ENCODE peak calls at places on chromosomes 5 and 9, in eight cellular contexts. M is mesendoderm; F is GM23248; D is aorta; Y is CD8-positive, alpha-beta T cell; T is ovary; O is cardiac muscle cell; Q is RWPE1. X is an unnamed sample.
A peak's percentile ranks its signal among the peaks of the same experiment; 100 is the strongest.

GRCh38 chr5:179161901-179162300 is 101.7 kb downstream of the ZNF354C start:
- DNase-seq in M (no peak), F (no peak), D (peak; percentile 44), Y (no peak), T (no peak), O (no peak), Q (no peak), X (no peak)

GRCh38 chr5:93193756-93194155 is 387.3 kb downstream of the NR2F1-AS1 start:
- DNase-seq in M (no peak), F (no peak), D (no peak), Y (no peak), T (no peak), O (no peak), Q (peak; percentile 12), X (no peak)

GRCh38 chr5:90022711-90023053 is 386.9 kb downstream of the CETN3 start:
- DNase-seq in M (no peak), F (no peak), D (no peak), Y (no peak), T (no peak), O (no peak), Q (no peak), X (no peak)

GRCh38 chr9:110514861-110515260 is 64.7 kb downstream of the SVEP1 start:
- DNase-seq in M (no peak), F (no peak), D (no peak), Y (no peak), T (no peak), O (no peak), Q (no peak), X (no peak)

GRCh38 chr5:38115318-38115827 is 143.0 kb upstream of the EGFLAM start:
- DNase-seq in M (no peak), F (no peak), D (no peak), Y (no peak), T (no peak), O (no peak), Q (no peak), X (no peak)

GRCh38 chr9:2424564-2425153 is 196.9 kb upstream of the VLDLR start:
- DNase-seq in M (no peak), F (peak; percentile 16), D (no peak), Y (no peak), T (peak; percentile 87), O (peak; percentile 48), Q (no peak), X (no peak)

GRCh38 chr9:3989915-3990314 is 310.0 kb downstream of the GLIS3 start:
- DNase-seq in M (no peak), F (no peak), D (no peak), Y (no peak), T (no peak), O (no peak), Q (no peak), X (no peak)

GRCh38 chr5:141508808-141509611 is 20.1 kb downstream of the PCDHGC5 start:
- DNase-seq in M (peak; percentile 87), F (peak; percentile 99), D (peak; percentile 91), Y (no peak), T (peak; percentile 85), O (peak; percentile 36), Q (peak; percentile 96), X (peak; percentile 89)

GRCh38 chr9:35603506-35603985 is 1.5 kb upstream of the TESK1 start:
- DNase-seq in M (no peak), F (peak; percentile 93), D (peak; percentile 86), Y (no peak), T (peak; percentile 83), O (no peak), Q (peak; percentile 50), X (no peak)

GRCh38 chr5:96657068-96657467 is 5.1 kb upstream of the CAST start:
- DNase-seq in M (no peak), F (peak; percentile 97), D (no peak), Y (peak; percentile 20), T (no peak), O (no peak), Q (peak; percentile 96), X (no peak)

GRCh38 chr5:56048124-56048523 is 53.4 kb upstream of the IL6ST start:
- DNase-seq in M (no peak), F (no peak), D (no peak), Y (no peak), T (no peak), O (no peak), Q (no peak), X (no peak)

GRCh38 chr5:66247176-66247960 is 103.3 kb downstream of the SREK1 start:
- DNase-seq in M (peak; percentile 47), F (peak; percentile 95), D (no peak), Y (no peak), T (no peak), O (no peak), Q (peak; percentile 89), X (no peak)

GRCh38 chr9:79383096-79383495 is 188.7 kb upstream of the TLE4 start:
- DNase-seq in M (no peak), F (no peak), D (no peak), Y (no peak), T (no peak), O (no peak), Q (no peak), X (no peak)

GRCh38 chr5:84727708-84728107 is 343.0 kb upstream of the EDIL3 start:
- DNase-seq in M (no peak), F (no peak), D (no peak), Y (no peak), T (no peak), O (no peak), Q (no peak), X (no peak)

DNA sequence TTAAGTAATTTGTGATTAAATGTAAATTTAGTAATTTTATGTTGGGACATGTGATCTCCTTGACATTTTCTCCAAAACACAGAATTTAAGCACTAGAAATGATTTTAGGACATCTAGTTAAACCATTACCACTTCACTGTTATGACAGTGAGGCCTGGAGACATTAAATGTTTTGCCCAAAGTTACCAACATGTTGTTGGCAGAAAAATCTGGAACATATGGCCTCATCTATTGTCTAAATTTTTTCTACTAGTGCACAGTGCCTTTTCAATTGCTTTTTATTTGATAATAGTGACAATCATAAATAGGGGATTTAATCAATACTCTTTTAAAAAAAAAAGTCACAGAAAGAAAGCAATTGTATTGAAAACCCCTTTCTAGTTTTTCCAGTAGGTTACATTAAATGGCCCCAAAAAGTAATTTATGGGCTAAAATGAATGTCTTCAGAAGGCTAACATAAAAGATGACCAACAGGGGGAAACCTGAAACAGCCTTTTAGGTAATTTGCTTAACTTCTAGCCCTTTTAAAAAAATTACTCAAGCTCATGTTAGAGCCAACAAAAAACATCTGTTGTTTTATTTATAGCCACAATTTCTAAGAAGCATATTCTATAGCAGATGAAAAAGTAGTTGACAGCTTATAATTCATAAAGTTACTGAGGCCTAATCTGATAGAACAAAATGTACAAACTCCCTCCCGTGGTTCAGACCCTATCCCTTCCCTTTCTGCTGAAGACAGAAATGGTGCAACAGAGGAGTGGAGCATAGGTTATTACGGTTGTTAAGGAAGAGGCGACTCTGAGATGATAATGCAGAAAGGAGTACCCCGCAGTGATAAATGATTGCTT is 45.8 kb downstream of the PIK3R1 start:
- DNase-seq in M (no peak), F (peak; percentile 56), D (no peak), Y (no peak), T (no peak), O (no peak), Q (no peak), X (no peak)
- H3K27ac ChIP-seq in M (no peak overlapping the region), F (no peak overlapping the region), D (no peak overlapping the region), Y (no peak overlapping the region), T (no peak overlapping the region), O (peak overlapping the region; percentile 35), Q (no peak overlapping the region), X (no peak overlapping the region)

DNA sequence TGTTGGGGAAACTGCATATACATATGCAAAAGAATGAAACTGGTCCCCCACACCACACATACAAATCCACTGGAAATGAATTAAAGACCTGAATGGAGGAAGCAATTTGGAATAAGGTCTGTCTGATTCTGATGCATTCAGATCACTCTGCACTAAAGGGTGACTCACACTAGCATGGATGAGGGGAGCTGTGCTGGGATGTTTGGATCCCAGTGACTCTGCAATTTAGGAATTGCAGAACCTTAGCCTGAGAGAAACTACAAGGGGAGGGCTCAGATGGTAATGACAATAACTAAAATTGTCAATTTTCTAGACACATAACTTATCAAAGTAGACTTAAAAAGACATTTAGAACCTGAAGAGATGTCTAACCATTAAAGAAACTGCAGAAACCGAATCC is 312.0 kb downstream of the CDK5RAP2 start:
- DNase-seq in M (no peak), F (peak; percentile 41), D (no peak), Y (no peak), T (no peak), O (no peak), Q (no peak), X (no peak)
- H3K27ac ChIP-seq in M (no peak overlapping the region), F (no peak overlapping the region), D (no peak overlapping the region), Y (no peak overlapping the region), T (no peak overlapping the region), O (no peak overlapping the region), Q (no peak overlapping the region), X (no peak overlapping the region)

GRCh38 chr5:57804500-57804899 is 321.9 kb upstream of the ACTBL2 start:
- DNase-seq in M (no peak), F (no peak), D (no peak), Y (no peak), T (no peak), O (no peak), Q (no peak), X (no peak)
- H3K27ac ChIP-seq in M (no peak overlapping the region), F (peak overlapping the region; percentile 61), D (no peak overlapping the region), Y (no peak overlapping the region), T (no peak overlapping the region), O (no peak overlapping the region), Q (no peak overlapping the region), X (no peak overlapping the region)

GRCh38 chr9:107293555-107294085 is 10.5 kb downstream of the RAD23B start:
- DNase-seq in M (no peak), F (no peak), D (no peak), Y (no peak), T (no peak), O (no peak), Q (no peak), X (no peak)

GRCh38 chr9:107290619-107291018 is 7.5 kb downstream of the RAD23B start:
- DNase-seq in M (no peak), F (no peak), D (no peak), Y (no peak), T (no peak), O (no peak), Q (no peak), X (no peak)

GRCh38 chr9:107294756-107295155 is 11.7 kb downstream of the RAD23B start:
- DNase-seq in M (peak; percentile 64), F (no peak), D (no peak), Y (no peak), T (no peak), O (no peak), Q (no peak), X (no peak)

GRCh38 chr9:107295995-107296394 is 12.9 kb downstream of the RAD23B start:
- DNase-seq in M (no peak), F (no peak), D (no peak), Y (no peak), T (no peak), O (no peak), Q (no peak), X (no peak)

DNA sequence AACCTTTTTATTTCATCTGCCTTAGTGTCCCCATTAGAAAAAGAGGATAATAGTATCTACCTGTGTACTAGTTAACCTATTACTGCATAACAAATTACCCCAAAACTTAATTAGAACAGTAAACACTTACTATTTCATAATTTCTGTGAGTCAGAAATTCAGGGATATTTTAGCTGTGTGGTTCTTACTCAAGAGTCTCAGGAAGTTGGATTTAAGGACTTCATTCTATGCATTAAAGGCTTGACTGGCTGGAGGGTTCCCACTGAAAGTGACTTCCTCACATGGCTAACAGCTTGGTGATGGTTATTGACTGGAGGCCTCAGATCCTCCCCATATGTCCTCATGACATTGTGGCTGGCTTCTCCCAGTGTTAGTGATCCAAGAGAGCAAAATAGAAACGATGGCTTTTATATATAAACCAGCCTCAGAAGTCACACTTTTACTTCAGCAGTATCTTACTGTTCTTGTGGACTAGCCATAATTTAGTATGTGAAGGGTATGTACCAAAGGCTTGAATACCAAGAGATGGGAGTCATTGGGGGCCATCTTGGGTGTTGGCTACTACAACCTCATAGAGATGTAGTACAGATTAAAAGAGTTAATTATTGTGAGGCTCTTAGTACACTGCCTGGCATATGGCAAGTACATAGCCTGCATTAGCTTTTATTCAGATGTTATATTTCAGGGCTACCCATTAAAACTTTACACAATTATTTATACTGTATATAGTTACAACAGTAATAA is 9.9 kb downstream of the RAD23B start:
- DNase-seq in M (no peak), F (no peak), D (no peak), Y (no peak), T (no peak), O (no peak), Q (no peak), X (no peak)
- H3K27ac ChIP-seq in M (no peak overlapping the region), F (peak overlapping the region; percentile 32), D (no peak overlapping the region), Y (no peak overlapping the region), T (no peak overlapping the region), O (peak overlapping the region; percentile 40), Q (no peak overlapping the region), X (no peak overlapping the region)